ENCODE peak calls at places on chromosomes 13 and 19, in six cellular contexts. D is transverse colon, R is GM23338, I is right atrium auricular region, E is cardiac muscle cell, B is uterus. V is an unnamed sample.

GRCh38 chr13:51556740-51557139 is 27.5 kb upstream of the WDFY2 start:
- DNase-seq in R (no peak), E (peak), B (no peak), D (no peak), I (no peak), V (peak)

GRCh38 chr19:19083413-19084178 is 19.8 kb downstream of the SLC25A42 start:
- DNase-seq in B (no peak), I (no peak), D (no peak), E (no peak), R (no peak), V (no peak)

GRCh38 chr19:34856052-34856451 is 70.7 kb upstream of the ZNF30 start:
- DNase-seq in I (no peak), R (no peak), B (no peak), D (no peak), E (no peak), V (no peak)

GRCh38 chr19:56476671-56477428 is at the start of gene ZNF667:
- DNase-seq in D (no peak), B (no peak), I (no peak), R (peak), E (peak), V (no peak)

GRCh38 chr13:29556742-29557141 is 38.7 kb downstream of the SLC7A1 start:
- DNase-seq in B (no peak), I (no peak), R (no peak), E (no peak), D (no peak), V (no peak)

GRCh38 chr13:73851104-73851503 is 283.1 kb downstream of the KLF12 start:
- DNase-seq in B (no peak), R (no peak), I (no peak), D (no peak), E (no peak), V (no peak)

GRCh38 chr13:44148159-44148929 is 225.3 kb upstream of the SERP2 start:
- DNase-seq in B (no peak), E (no peak), D (no peak), I (no peak), R (no peak), V (no peak)

GRCh38 chr19:30226464-30227070 is 145.6 kb upstream of the ZNF536 start:
- DNase-seq in I (no peak), R (peak), B (no peak), D (peak), E (no peak), V (no peak)

GRCh38 chr13:27339299-27339698 is 68.7 kb downstream of the RASL11A start:
- DNase-seq in R (peak), B (no peak), I (no peak), E (peak), D (peak), V (no peak)

DNA sequence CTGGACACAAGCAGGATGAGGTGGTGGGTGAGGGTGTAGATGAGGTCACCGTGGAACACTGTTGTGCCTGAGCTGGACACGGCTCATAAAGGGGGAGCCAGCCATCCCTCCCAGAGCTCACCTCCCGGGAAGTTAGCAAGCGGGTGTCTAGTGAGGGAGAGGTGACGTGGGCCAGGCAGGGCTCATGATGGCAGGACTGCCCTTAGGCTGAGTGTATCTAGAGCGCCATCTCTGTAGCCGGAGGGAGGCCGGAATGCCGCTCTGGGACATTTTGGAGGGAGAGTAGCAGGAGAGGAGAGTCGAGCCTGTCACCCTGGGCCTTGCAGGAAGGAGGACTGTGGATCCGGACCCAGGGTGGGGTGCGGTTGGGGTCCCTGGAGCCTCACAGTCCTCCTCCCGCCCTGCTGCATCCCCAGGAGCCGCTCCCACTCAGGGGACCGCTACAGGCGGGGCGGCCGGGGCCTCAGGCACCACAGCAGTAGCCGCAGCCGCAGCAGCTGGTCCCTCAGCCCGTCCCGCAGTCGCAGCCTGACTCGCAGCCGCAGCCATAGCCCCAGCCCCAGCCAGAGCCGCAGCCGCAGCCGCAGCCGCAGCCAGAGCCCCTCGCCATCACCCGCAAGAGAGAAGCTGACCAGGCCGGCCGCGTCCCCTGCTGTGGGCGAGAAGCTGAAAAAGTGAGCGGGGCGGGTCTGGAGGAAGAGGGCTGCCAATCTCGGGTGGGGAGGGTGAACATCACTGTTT is 9.2 kb downstream of the ZNF296 start:
- DNase-seq in D (no peak), I (no peak), R (no peak), B (no peak), E (no peak), V (no peak)
- H3K4me3 ChIP-seq in D (no peak), I (no peak), R (no peak), B (no peak), E (no peak), V (no peak)

GRCh38 chr13:94707400-94708021 is 4.8 kb downstream of the SOX21 start:
- DNase-seq in B (no peak), I (no peak), E (no peak), D (no peak), R (peak), V (no peak)
- H3K4me3 ChIP-seq in B (no peak), I (no peak), E (no peak), D (no peak), R (peak), V (no peak)

GRCh38 chr19:46392837-46393236 is 20.5 kb downstream of the CCDC8 start:
- DNase-seq in D (no peak), E (no peak), I (no peak), B (no peak), R (no peak), V (no peak)
- H3K4me3 ChIP-seq in D (no peak), E (no peak), I (no peak), B (no peak), R (no peak), V (no peak)

DNA sequence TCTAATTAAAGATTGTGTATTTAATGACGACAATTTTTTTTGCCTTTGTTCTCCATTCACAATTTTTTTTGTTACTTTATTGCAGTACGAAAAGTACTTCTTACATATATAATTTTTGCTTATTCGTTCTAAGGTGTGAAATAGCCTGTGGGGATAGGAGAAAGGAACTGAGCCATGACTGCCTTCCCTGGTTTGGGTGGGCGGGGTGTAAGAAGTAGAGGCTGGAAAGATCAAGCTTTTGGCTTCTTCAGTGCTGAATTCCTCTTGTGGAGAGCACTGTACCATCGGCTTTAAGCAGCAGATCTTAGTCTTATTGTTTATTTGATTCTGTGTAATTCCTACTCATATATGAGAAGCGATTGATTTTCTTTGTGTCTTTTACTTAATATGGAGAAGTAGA is 115.8 kb downstream of the NBEA start:
- DNase-seq in D (no peak), R (peak), B (no peak), I (no peak), E (no peak), V (no peak)
- H3K4me3 ChIP-seq in D (no peak), R (no peak), B (no peak), I (no peak), E (no peak), V (no peak)

GRCh38 chr19:5827342-5827890 is 12.1 kb downstream of the FUT6 start:
- DNase-seq in E (no peak), R (no peak), I (no peak), D (no peak), B (no peak), V (no peak)
- H3K4me3 ChIP-seq in E (peak), R (peak), I (peak), D (peak), B (no peak), V (peak)

GRCh38 chr13:25738342-25738771 is 313.5 kb downstream of the SHISA2 start:
- DNase-seq in I (no peak), B (no peak), R (no peak), D (no peak), E (peak), V (no peak)
- H3K4me3 ChIP-seq in I (no peak), B (no peak), R (no peak), D (no peak), E (no peak), V (no peak)

V was measured in lower leg skin.